ENCODE peak calls at places on chromosome 1, in five cellular contexts. Y is WTC11; T is dermis blood vessel endothelial cell; Z is iPS DF 6.9; G is activated CD4-positive, CD25-positive, alpha-beta regulatory T cell treated with anti-CD3 and anti-CD28 coated beads, Interleukin-2, amount 50 U/mL, for 72 hours. V is an unnamed sample.

GRCh38 chr1:15410223-15410883 is 665 bp downstream of the EFHD2 start:
- DNase-seq in Z (no peak), Y (no peak), T (no peak), G (no peak), V (no peak)

GRCh38 chr1:171220551-171221175 is 27.6 kb upstream of the FMO1 start:
- DNase-seq in Y (peak; percentile 69), T (no peak), G (no peak), Z (no peak), V (no peak)

GRCh38 chr1:234776875-234777849 is 167.2 kb upstream of the IRF2BP2 start:
- DNase-seq in Z (no peak), Y (no peak), T (no peak), G (no peak), V (no peak)

GRCh38 chr1:22808186-22808845 is 97.7 kb downstream of the EPHB2 start:
- DNase-seq in Y (no peak), Z (no peak), T (no peak), G (no peak), V (no peak)

GRCh38 chr1:228986093-228986904 is 251.0 kb downstream of the RHOU start:
- DNase-seq in G (no peak), T (no peak), Y (no peak), Z (no peak), V (no peak)

GRCh38 chr1:182056596-182057366 is 4.7 kb downstream of the ZNF648 start:
- DNase-seq in T (no peak), Z (no peak), G (no peak), Y (peak; percentile 36), V (no peak)

GRCh38 chr1:56073614-56074356 is 505.6 kb downstream of the PLPP3 start:
- DNase-seq in Y (no peak), G (no peak), Z (no peak), T (peak; percentile 91), V (peak; percentile 45)

GRCh38 chr1:232557661-232558260 is 72.2 kb downstream of the SIPA1L2 start:
- DNase-seq in Z (no peak), Y (no peak), G (no peak), T (no peak), V (no peak)

GRCh38 chr1:59549903-59550302 is 253.0 kb downstream of the FGGY start:
- DNase-seq in T (no peak), G (no peak), Y (no peak), Z (no peak), V (no peak)

GRCh38 chr1:38198099-38198498 is 151.5 kb upstream of the POU3F1 start:
- DNase-seq in G (no peak), T (no peak), Z (no peak), Y (no peak), V (no peak)

GRCh38 chr1:174497461-174497860 is 49.7 kb downstream of the GPR52 start:
- DNase-seq in T (no peak), G (no peak), Y (no peak), Z (no peak), V (no peak)

GRCh38 chr1:71463144-71463543 is 382.3 kb upstream of the ZRANB2 start:
- DNase-seq in Z (no peak), T (no peak), Y (no peak), G (no peak), V (no peak)